ENCODE peak calls at places on chromosomes 11 and 22, in five cellular contexts. One of them, this sample, is unnamed.

GRCh38 chr11:7967826-7968225 is 2.6 kb upstream of the NLRP10 start:
- DNase-seq in AG04450: no peak
- DNase-seq in upper lobe of right lung: no peak
- DNase-seq in psoas muscle: no peak
- DNase-seq in HCT116: no peak
- DNase-seq in this sample: no peak

GRCh38 chr11:74685905-74686304 is 45.3 kb downstream of the CHRDL2 start:
- DNase-seq in AG04450: no peak
- DNase-seq in upper lobe of right lung: peak
- DNase-seq in psoas muscle: no peak
- DNase-seq in HCT116: no peak
- DNase-seq in this sample: no peak

GRCh38 chr11:124194696-124195418 is 11.7 kb downstream of the OR10D3 start:
- DNase-seq in AG04450: peak
- DNase-seq in upper lobe of right lung: no peak
- DNase-seq in psoas muscle: no peak
- DNase-seq in HCT116: peak
- DNase-seq in this sample: no peak

GRCh38 chr11:130873766-130874165 is 42.5 kb downstream of the SNX19 start:
- DNase-seq in AG04450: no peak
- DNase-seq in upper lobe of right lung: no peak
- DNase-seq in psoas muscle: no peak
- DNase-seq in HCT116: no peak
- DNase-seq in this sample: no peak

GRCh38 chr11:109914809-109915653 is 178.2 kb upstream of the ZC3H12C start:
- DNase-seq in AG04450: no peak
- DNase-seq in upper lobe of right lung: no peak
- DNase-seq in psoas muscle: no peak
- DNase-seq in HCT116: no peak
- DNase-seq in this sample: no peak

GRCh38 chr11:77710358-77710757 is 72.8 kb upstream of the CLNS1A start:
- DNase-seq in AG04450: peak
- DNase-seq in upper lobe of right lung: no peak
- DNase-seq in psoas muscle: no peak
- DNase-seq in HCT116: no peak
- DNase-seq in this sample: no peak

GRCh38 chr11:41413843-41414242 is 45.6 kb downstream of the LRRC4C start:
- DNase-seq in AG04450: no peak
- DNase-seq in upper lobe of right lung: no peak
- DNase-seq in psoas muscle: no peak
- DNase-seq in HCT116: no peak
- DNase-seq in this sample: no peak

GRCh38 chr11:33257160-33257896 is at the start of gene HIPK3:
- DNase-seq in AG04450: no peak
- DNase-seq in upper lobe of right lung: peak
- DNase-seq in psoas muscle: peak
- DNase-seq in HCT116: no peak
- DNase-seq in this sample: peak

GRCh38 chr22:46794067-46794466 is 31.6 kb downstream of the TBC1D22A start:
- DNase-seq in AG04450: no peak
- DNase-seq in upper lobe of right lung: no peak
- DNase-seq in psoas muscle: no peak
- DNase-seq in HCT116: no peak
- DNase-seq in this sample: no peak

GRCh38 chr22:28883917-28884753 is 763 bp downstream of the ZNRF3 start:
- DNase-seq in AG04450: no peak
- DNase-seq in upper lobe of right lung: peak
- DNase-seq in psoas muscle: peak
- DNase-seq in HCT116: peak
- DNase-seq in this sample: peak

GRCh38 chr11:62148271-62148980 is 24.6 kb downstream of the INCENP start:
- DNase-seq in AG04450: no peak
- DNase-seq in upper lobe of right lung: peak
- DNase-seq in psoas muscle: no peak
- DNase-seq in HCT116: no peak
- DNase-seq in this sample: peak

GRCh38 chr22:27292542-27293298 is 508.8 kb downstream of the MN1 start:
- DNase-seq in AG04450: no peak
- DNase-seq in upper lobe of right lung: no peak
- DNase-seq in psoas muscle: no peak
- DNase-seq in HCT116: no peak
- DNase-seq in this sample: no peak

GRCh38 chr11:75406338-75406777 is 7.0 kb downstream of the RPS3 start:
- DNase-seq in AG04450: no peak
- DNase-seq in upper lobe of right lung: no peak
- DNase-seq in psoas muscle: no peak
- DNase-seq in HCT116: no peak
- DNase-seq in this sample: no peak

GRCh38 chr11:7115775-7116174 is 27.0 kb downstream of the RBMXL2 start:
- DNase-seq in AG04450: no peak
- DNase-seq in upper lobe of right lung: no peak
- DNase-seq in psoas muscle: no peak
- DNase-seq in HCT116: no peak
- DNase-seq in this sample: no peak

GRCh38 chr11:130813638-130814037 is 102.6 kb downstream of the SNX19 start:
- DNase-seq in AG04450: no peak
- DNase-seq in upper lobe of right lung: no peak
- DNase-seq in psoas muscle: no peak
- DNase-seq in HCT116: no peak
- DNase-seq in this sample: no peak

GRCh38 chr11:5367461-5368074 is 16.0 kb upstream of the OR51M1 start:
- DNase-seq in AG04450: peak
- DNase-seq in upper lobe of right lung: no peak
- DNase-seq in psoas muscle: no peak
- DNase-seq in HCT116: no peak
- DNase-seq in this sample: no peak

GRCh38 chr11:19281041-19281440 is 40.3 kb upstream of the E2F8 start:
- DNase-seq in AG04450: no peak
- DNase-seq in upper lobe of right lung: no peak
- DNase-seq in psoas muscle: no peak
- DNase-seq in HCT116: no peak
- DNase-seq in this sample: no peak

GRCh38 chr11:117923275-117923674 is 5.9 kb downstream of the TMPRSS13 start:
- DNase-seq in AG04450: no peak
- DNase-seq in upper lobe of right lung: no peak
- DNase-seq in psoas muscle: no peak
- DNase-seq in HCT116: no peak
- DNase-seq in this sample: no peak

GRCh38 chr11:103537904-103538502 is 428.8 kb downstream of the DYNC2H1 start:
- DNase-seq in AG04450: no peak
- DNase-seq in upper lobe of right lung: no peak
- DNase-seq in psoas muscle: no peak
- DNase-seq in HCT116: peak
- DNase-seq in this sample: no peak

GRCh38 chr22:46027219-46028068 is 50.5 kb upstream of the WNT7B start:
- DNase-seq in AG04450: no peak
- DNase-seq in upper lobe of right lung: peak
- DNase-seq in psoas muscle: peak
- DNase-seq in HCT116: no peak
- DNase-seq in this sample: peak

DNA sequence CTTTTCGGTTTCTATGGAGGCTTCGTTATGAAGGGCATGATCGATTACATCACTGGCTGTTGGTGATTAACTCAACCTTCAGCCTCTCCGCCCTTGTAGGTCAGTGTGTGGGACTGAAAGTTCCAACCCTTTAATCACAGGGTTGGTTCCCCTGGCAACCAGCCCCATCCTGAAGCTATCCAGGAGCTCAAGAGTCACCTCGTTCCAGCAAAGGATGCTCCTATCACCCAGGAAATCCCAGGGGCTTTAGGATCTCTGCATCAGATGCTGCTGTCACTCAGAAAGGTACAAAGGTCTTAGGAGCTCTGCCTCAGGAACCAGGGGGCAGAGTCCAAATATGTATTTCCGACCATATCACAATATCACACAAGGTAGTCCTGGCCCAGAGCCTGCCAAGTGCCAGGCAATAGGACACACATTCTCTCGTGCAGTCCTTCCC is 123.5 kb upstream of the PARVA start:
- DNase-seq in AG04450: no peak
- DNase-seq in upper lobe of right lung: no peak
- DNase-seq in psoas muscle: no peak
- DNase-seq in HCT116: no peak
- DNase-seq in this sample: no peak
- H3K27ac ChIP-seq in AG04450: peak
- H3K27ac ChIP-seq in upper lobe of right lung: no peak
- H3K27ac ChIP-seq in psoas muscle: no peak
- H3K27ac ChIP-seq in HCT116: no peak
- H3K27ac ChIP-seq in this sample: peak

GRCh38 chr11:126480015-126480409 is 124.5 kb downstream of the ST3GAL4 start:
- DNase-seq in AG04450: no peak
- DNase-seq in upper lobe of right lung: no peak
- DNase-seq in psoas muscle: no peak
- DNase-seq in HCT116: no peak
- DNase-seq in this sample: no peak

GRCh38 chr11:126479178-126479930 is 123.9 kb downstream of the ST3GAL4 start:
- DNase-seq in AG04450: no peak
- DNase-seq in upper lobe of right lung: no peak
- DNase-seq in psoas muscle: no peak
- DNase-seq in HCT116: no peak
- DNase-seq in this sample: no peak

GRCh38 chr11:126482586-126483108 is 127.2 kb downstream of the ST3GAL4 start:
- DNase-seq in AG04450: no peak
- DNase-seq in upper lobe of right lung: peak
- DNase-seq in psoas muscle: no peak
- DNase-seq in HCT116: no peak
- DNase-seq in this sample: no peak

GRCh38 chr11:126481303-126481680 is 125.8 kb downstream of the ST3GAL4 start:
- DNase-seq in AG04450: no peak
- DNase-seq in upper lobe of right lung: peak
- DNase-seq in psoas muscle: no peak
- DNase-seq in HCT116: no peak
- DNase-seq in this sample: no peak

DNA sequence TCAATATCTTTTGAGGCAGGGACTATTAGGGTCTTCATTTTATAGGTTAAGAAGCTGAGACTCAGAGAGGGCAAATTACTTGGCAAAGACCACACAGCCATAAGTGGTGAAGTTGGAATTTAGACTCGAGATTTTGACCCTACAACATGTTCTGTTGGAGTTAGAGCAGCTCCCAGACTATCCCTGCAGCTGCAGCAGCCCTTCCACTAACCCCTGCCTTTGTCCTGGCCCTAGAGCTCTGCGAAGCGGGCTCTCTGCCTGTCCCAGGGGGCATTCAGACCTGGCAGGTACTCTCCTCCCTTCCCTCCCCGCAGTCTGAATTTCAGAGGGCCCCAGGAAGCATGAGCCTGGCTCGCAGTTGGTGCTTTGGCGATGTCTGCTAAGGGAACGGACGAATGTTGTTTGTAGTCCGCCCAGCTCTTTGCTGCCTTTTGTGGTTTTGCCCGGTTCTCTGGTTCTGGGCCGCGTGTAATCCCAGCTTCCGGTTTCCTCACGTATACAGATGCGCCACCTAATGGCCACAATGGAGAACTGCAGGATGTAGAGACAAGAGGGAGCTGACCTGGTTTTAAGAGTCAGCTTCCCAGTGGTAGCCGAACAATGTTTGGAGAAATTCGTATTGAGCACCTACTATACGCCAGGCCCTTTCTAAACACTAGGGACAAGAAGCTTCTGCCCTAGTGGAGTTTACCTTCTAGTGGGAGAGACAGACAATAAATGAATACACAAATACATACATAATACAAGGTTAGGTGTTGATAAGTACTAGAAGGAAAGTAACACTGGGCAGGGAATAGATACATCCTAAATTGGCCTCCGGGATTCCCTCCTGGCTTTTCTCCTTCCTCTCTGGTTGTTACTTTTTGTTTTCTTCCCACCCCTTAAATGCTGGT is 125.2 kb downstream of the ST3GAL4 start:
- DNase-seq in AG04450: peak
- DNase-seq in upper lobe of right lung: peak
- DNase-seq in psoas muscle: peak
- DNase-seq in HCT116: peak
- DNase-seq in this sample: peak
- H3K4me3 ChIP-seq in AG04450: peak
- H3K4me3 ChIP-seq in upper lobe of right lung: no peak
- H3K4me3 ChIP-seq in psoas muscle: peak
- H3K4me3 ChIP-seq in HCT116: no peak
- H3K4me3 ChIP-seq in this sample: peak

DNA sequence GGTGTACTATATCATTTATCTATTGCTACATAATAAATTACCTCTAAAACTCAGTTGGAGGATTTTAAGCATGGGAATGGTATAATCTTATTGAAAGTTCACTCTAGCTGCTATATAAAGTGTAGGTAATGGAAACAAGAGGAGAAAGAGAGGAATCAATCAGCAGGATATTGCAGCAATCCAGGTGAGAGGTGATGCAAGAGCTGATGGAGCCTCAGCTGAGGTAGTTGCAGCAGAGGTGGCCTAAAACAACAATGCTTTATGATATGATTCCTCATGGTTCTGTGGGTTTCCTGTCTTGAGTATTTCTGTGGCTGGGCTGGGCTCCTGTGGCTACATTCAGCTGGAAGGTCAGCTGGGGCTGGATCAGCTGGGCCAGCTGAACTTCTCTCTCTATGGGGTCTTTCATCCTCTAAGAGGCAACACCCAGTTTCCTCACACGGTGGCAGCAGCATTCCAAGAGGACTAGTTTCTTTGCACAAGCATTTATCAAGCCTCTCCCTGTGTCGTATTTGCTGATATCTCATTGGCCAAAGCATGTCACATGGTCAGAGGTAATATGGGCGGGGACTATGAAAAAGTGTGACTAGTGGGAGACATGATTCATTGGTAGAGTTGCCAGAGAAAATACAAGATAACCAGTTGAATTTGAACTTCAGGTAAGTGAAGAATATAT is 135.4 kb upstream of the LARGE1 start:
- DNase-seq in AG04450: no peak
- DNase-seq in upper lobe of right lung: no peak
- DNase-seq in psoas muscle: no peak
- DNase-seq in HCT116: no peak
- DNase-seq in this sample: no peak
- TF ChIP-seq CTCF in AG04450: no peak
- TF ChIP-seq CTCF in upper lobe of right lung: no peak
- TF ChIP-seq CTCF in psoas muscle: no peak
- TF ChIP-seq CTCF in HCT116: no peak
- TF ChIP-seq CTCF in this sample: no peak

DNA sequence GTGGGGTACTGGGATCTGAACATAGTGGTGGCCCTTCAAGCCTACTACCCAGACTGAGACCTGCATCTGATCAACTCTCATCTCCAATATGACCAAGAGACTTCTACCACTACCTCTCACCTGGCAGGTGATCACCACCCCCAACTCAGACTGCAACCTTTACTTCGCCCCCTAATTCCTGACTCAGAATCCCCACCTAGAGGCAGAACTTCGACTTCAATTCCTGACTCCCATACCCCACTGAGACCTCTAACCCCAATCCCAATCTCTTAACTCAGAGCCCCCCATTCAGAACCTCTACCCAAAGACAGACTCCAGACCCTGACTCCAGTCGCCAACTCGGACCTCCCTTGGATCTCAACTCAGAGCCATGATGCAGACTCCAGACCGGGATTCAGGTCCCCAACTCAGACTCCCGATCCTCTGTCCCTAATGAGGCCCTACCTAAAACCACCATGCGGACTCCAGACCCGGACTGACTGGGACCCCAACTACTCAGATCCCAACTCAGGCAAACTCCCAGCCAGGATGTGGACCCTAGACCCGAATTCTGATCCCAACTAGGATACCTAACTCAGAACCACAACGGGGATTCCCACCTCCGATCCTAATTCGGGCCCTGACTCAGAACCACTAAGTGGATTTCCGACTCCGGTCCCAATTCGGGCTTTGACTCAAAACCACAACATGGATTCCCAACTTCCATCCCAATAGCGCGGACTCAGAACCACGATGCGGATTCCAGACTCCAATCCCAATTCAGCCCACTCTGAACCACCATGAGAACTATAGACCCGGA is 1.2 kb downstream of the KCNQ1OT1 start:
- DNase-seq in AG04450: no peak
- DNase-seq in upper lobe of right lung: no peak
- DNase-seq in psoas muscle: no peak
- DNase-seq in HCT116: no peak
- DNase-seq in this sample: peak
- H3K27ac ChIP-seq in AG04450: no peak
- H3K27ac ChIP-seq in upper lobe of right lung: peak
- H3K27ac ChIP-seq in psoas muscle: peak
- H3K27ac ChIP-seq in HCT116: peak
- H3K27ac ChIP-seq in this sample: no peak

This sample was measured in coronary artery.